ENCODE peak calls at places on chromosomes 16 and 17, in six cellular contexts. K is uterus, G is choroid plexus epithelial cell, F is HFFc6, Y is osteocyte, P is glutamatergic neuron. L is an unnamed sample.

GRCh38 chr16:88560722-88561484 is 9.3 kb upstream of the ZC3H18 start:
- DNase-seq in G (peak; percentile 50), P (no peak), F (no peak), Y (no peak), K (no peak), L (no peak)

GRCh38 chr16:54067317-54068065 is 219.1 kb downstream of the IRX3 start:
- DNase-seq in Y (no peak), K (no peak), G (no peak), F (no peak), P (no peak), L (no peak)

GRCh38 chr17:142102-142661 is 4.8 kb downstream of the SCGB1C2 start:
- DNase-seq in P (peak; percentile 40), G (peak; percentile 13), K (no peak), Y (peak; percentile 76), F (peak; percentile 40), L (peak; percentile 56)

GRCh38 chr16:75621170-75621477 is 2.0 kb downstream of the ADAT1 start:
- DNase-seq in K (no peak), G (peak; percentile 71), P (no peak), Y (no peak), F (peak; percentile 16), L (no peak)

GRCh38 chr17:77606146-77606864 is 352.2 kb upstream of the TNRC6C start:
- DNase-seq in Y (peak; percentile 69), P (no peak), G (no peak), F (no peak), K (no peak), L (no peak)

GRCh38 chr17:82097187-82097918 is 683 bp downstream of the FASN start:
- DNase-seq in Y (peak; percentile 91), K (peak; percentile 50), P (peak; percentile 77), F (peak; percentile 31), G (peak; percentile 79), L (no peak)

GRCh38 chr16:19240494-19240893 is 45.0 kb upstream of the CLEC19A start:
- DNase-seq in K (no peak), P (no peak), G (no peak), Y (no peak), F (no peak), L (no peak)

GRCh38 chr17:78125138-78125913 is 3.2 kb downstream of the TMC6 start:
- DNase-seq in F (no peak), P (no peak), Y (no peak), G (no peak), K (no peak), L (no peak)

GRCh38 chr17:70919241-70919640 is 749.9 kb downstream of the KCNJ2 start:
- DNase-seq in F (no peak), K (no peak), Y (no peak), G (no peak), P (no peak), L (no peak)

GRCh38 chr16:69326172-69326873 is 4.1 kb downstream of the PDF start:
- DNase-seq in G (no peak), P (no peak), F (no peak), K (no peak), Y (no peak), L (peak; percentile 15)

GRCh38 chr17:80031691-80032480 is 3.8 kb downstream of the TBC1D16 start:
- DNase-seq in Y (no peak), G (no peak), K (no peak), P (no peak), F (no peak), L (no peak)

GRCh38 chr17:16269658-16270057 is 52.6 kb downstream of the PIGL start:
- DNase-seq in G (peak; percentile 57), K (no peak), P (no peak), F (peak; percentile 39), Y (no peak), L (no peak)

GRCh38 chr17:19718041-19718612 is 1.7 kb upstream of the SLC47A2 start:
- DNase-seq in G (no peak), K (no peak), Y (no peak), P (no peak), F (no peak), L (no peak)

GRCh38 chr16:20850981-20851380 is 44.7 kb downstream of the REXO5 start:
- DNase-seq in G (peak; percentile 54), K (no peak), F (no peak), Y (no peak), P (no peak), L (no peak)

GRCh38 chr17:40582328-40582901 is 17.1 kb upstream of the CCR7 start:
- DNase-seq in G (no peak), P (no peak), Y (no peak), K (no peak), F (no peak), L (no peak)

GRCh38 chr16:78869492-78869891 is 731.0 kb downstream of the MAF start:
- DNase-seq in Y (no peak), K (no peak), F (no peak), P (no peak), G (no peak), L (no peak)

GRCh38 chr16:78761427-78761826 is 662.0 kb downstream of the WWOX start:
- DNase-seq in G (no peak), F (no peak), K (no peak), Y (no peak), P (no peak), L (no peak)

GRCh38 chr17:67435122-67435521 is 58.0 kb downstream of the PITPNC1 start:
- DNase-seq in Y (no peak), K (no peak), P (no peak), G (peak; percentile 41), F (no peak), L (no peak)

GRCh38 chr16:29009050-29009837 is 24.4 kb downstream of the LAT start:
- DNase-seq in P (no peak), K (no peak), G (no peak), F (no peak), Y (no peak), L (no peak)

GRCh38 chr16:13866073-13866472 is 53.9 kb upstream of the ERCC4 start:
- DNase-seq in F (peak; percentile 64), Y (no peak), P (peak; percentile 85), G (peak; percentile 88), K (peak; percentile 30), L (no peak)

GRCh38 chr16:468072-468821 is 42.8 kb downstream of the RAB11FIP3 start:
- DNase-seq in Y (no peak), K (no peak), F (no peak), G (no peak), P (no peak), L (no peak)

GRCh38 chr17:64400644-64401043 is 10.0 kb upstream of the PECAM1 start:
- DNase-seq in P (no peak), G (no peak), F (no peak), K (no peak), Y (no peak), L (no peak)

GRCh38 chr16:56193951-56194726 is 2.9 kb downstream of the GNAO1 start:
- DNase-seq in G (peak; percentile 74), K (peak; percentile 82), P (peak; percentile 96), Y (peak; percentile 92), F (peak; percentile 18), L (peak; percentile 93)

GRCh38 chr16:75695708-75696107 is 5.6 kb downstream of the DUXB start:
- DNase-seq in Y (no peak), P (no peak), G (no peak), K (no peak), F (no peak), L (no peak)

GRCh38 chr16:56617212-56618085 is 8.1 kb upstream of the MT1E start:
- DNase-seq in Y (no peak), F (no peak), K (peak; percentile 75), G (peak; percentile 83), P (peak; percentile 68), L (no peak)

GRCh38 chr16:84286568-84287220 is 8.0 kb upstream of the WFDC1 start:
- DNase-seq in Y (peak; percentile 86), G (no peak), P (peak; percentile 53), F (no peak), K (peak; percentile 50), L (no peak)

GRCh38 chr17:40541060-40541872 is 24.0 kb downstream of the CCR7 start:
- DNase-seq in K (peak; percentile 20), F (no peak), P (no peak), G (no peak), Y (no peak), L (no peak)

GRCh38 chr16:14215941-14216340 is 144.8 kb downstream of the MRTFB start:
- DNase-seq in F (no peak), K (no peak), P (no peak), G (no peak), Y (no peak), L (no peak)

GRCh38 chr17:58666858-58667267 is 25.0 kb downstream of the TEX14 start:
- DNase-seq in Y (no peak), G (peak; percentile 48), K (peak; percentile 48), F (peak; percentile 65), P (no peak), L (no peak)

GRCh38 chr16:4692460-4693295 is 684 bp upstream of the NUDT16L1 start:
- DNase-seq in Y (no peak), G (peak; percentile 11), K (no peak), F (no peak), P (no peak), L (no peak)

GRCh38 chr16:58020628-58021521 is 4.7 kb upstream of the MMP15 start:
- DNase-seq in P (peak; percentile 85), G (peak; percentile 73), K (peak; percentile 54), F (peak; percentile 39), Y (no peak), L (no peak)

GRCh38 chr17:72714357-72714966 is 378.0 kb downstream of the SLC39A11 start:
- DNase-seq in K (no peak), Y (no peak), P (no peak), F (no peak), G (peak; percentile 47), L (no peak)
- TF ChIP-seq CTCF in K (no peak), Y (no peak), P (no peak), F (no peak), G (no peak), L (no peak)

GRCh38 chr16:24539295-24539849 is at the start of gene RBBP6:
- DNase-seq in G (peak; percentile 99), Y (peak; percentile 98), K (peak; percentile 94), P (peak; percentile 95), F (peak; percentile 92), L (peak; percentile 96)
- TF ChIP-seq CTCF in G (peak; percentile 38), Y (peak; percentile 51), K (peak; percentile 52), P (peak; percentile 38), F (peak; percentile 75), L (peak; percentile 28)

DNA sequence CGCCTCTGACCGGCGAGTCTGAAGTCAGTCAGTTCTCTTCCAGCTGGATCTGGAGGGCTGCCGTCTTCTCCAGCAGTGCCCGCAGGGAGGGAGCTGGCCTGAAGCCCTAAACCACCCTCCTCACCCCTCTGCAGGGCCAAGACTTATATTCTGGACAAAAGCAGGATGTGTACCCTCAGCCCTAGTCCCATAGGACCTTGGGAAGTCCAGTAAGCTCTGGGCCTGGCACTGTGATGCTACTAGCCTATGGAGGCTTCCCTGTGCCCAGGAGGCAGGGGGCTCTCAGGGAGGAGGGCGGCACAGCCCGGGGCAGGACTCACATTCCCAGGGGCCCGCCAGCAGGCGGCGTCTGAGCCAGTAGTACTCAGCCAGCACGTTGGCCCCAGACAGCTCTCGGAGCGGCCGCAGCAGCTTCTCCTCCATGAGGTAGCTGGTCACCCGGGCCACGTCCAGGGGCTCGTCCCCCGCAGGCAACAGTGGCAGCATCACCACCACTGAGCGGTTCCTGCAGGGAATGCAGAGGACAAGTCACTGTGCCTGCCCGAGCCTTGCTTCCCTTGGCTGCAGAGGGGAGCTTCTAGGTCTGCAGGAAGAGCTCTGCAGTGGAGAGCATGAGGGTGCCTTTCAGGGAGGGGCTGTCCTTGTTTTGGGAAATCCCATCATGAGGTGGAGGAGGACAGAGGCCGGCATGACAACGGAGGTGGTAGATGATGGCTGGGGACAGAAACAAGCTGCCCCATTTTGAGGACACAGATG is 41.7 kb downstream of the RMI2 start:
- DNase-seq in G (peak; percentile 45), F (no peak), P (peak; percentile 62), K (no peak), Y (no peak), L (no peak)
- TF ChIP-seq CTCF in G (peak; percentile 77), F (peak; percentile 72), P (peak; percentile 49), K (no peak), Y (peak; percentile 50), L (peak; percentile 75)

GRCh38 chr17:7886227-7887037 is 2.2 kb upstream of the CHD3 start:
- DNase-seq in F (no peak), G (peak; percentile 28), Y (no peak), P (peak; percentile 37), K (peak; percentile 52), L (no peak)
- TF ChIP-seq CTCF in F (no peak), G (peak; percentile 25), Y (no peak), P (no peak), K (no peak), L (peak; percentile 31)

L was measured in type B pancreatic cell.